ENCODE peak calls at places on chromosomes 3 and 15, in four cellular contexts. Q, T, R and C are unnamed samples.

GRCh38 chr15:98754283-98755022 is 106.1 kb downstream of the IGF1R start:
- DNase-seq in Q (no peak), T (no peak), R (no peak), C (peak; percentile 54)

GRCh38 chr3:100546020-100546744 is 53.8 kb downstream of the TMEM45A start:
- DNase-seq in Q (peak; percentile 16), T (no peak), R (no peak), C (peak; percentile 36)

GRCh38 chr3:66756468-66757036 is 241.6 kb upstream of the KBTBD8 start:
- DNase-seq in Q (no peak), T (no peak), R (no peak), C (peak; percentile 96)

GRCh38 chr3:22012471-22012870 is 261.5 kb upstream of the ZNF385D start:
- DNase-seq in Q (no peak), T (no peak), R (no peak), C (peak; percentile 40)

GRCh38 chr3:49805884-49806701 is 3.0 kb downstream of the INKA1 start:
- DNase-seq in Q (no peak), T (no peak), R (peak; percentile 45), C (no peak)

GRCh38 chr3:127820871-127821853 is 1.2 kb downstream of the MGLL start:
- DNase-seq in Q (no peak), T (peak; percentile 48), R (peak; percentile 42), C (no peak)

GRCh38 chr3:138476526-138476925 is 42.1 kb downstream of the ESYT3 start:
- DNase-seq in Q (no peak), T (no peak), R (no peak), C (no peak)

GRCh38 chr3:46662771-46663551 is 30.5 kb downstream of the ALS2CL start:
- DNase-seq in Q (no peak), T (no peak), R (no peak), C (no peak)

GRCh38 chr3:55622116-55622515 is 135.0 kb upstream of the WNT5A start:
- DNase-seq in Q (no peak), T (no peak), R (no peak), C (peak; percentile 52)

GRCh38 chr15:78303729-78304486 is 4.5 kb upstream of the SKIC8 start:
- DNase-seq in Q (no peak), T (no peak), R (no peak), C (no peak)

GRCh38 chr3:113051827-113052226 is 61.0 kb downstream of the GTPBP8 start:
- DNase-seq in Q (no peak), T (no peak), R (no peak), C (no peak)

GRCh38 chr3:47283596-47284364 is 1.0 kb downstream of the KLHL18 start:
- DNase-seq in Q (no peak), T (no peak), R (no peak), C (no peak)

GRCh38 chr3:147368151-147368550 is 38.2 kb downstream of the ZIC4 start:
- DNase-seq in Q (no peak), T (no peak), R (no peak), C (no peak)

GRCh38 chr15:92637621-92638020 is 18.0 kb downstream of the FAM174B start:
- DNase-seq in Q (no peak), T (no peak), R (no peak), C (no peak)

GRCh38 chr15:92638291-92638708 is 17.3 kb downstream of the FAM174B start:
- DNase-seq in Q (peak; percentile 16), T (no peak), R (no peak), C (peak; percentile 81)

GRCh38 chr15:92638709-92639365 is 16.7 kb downstream of the FAM174B start:
- DNase-seq in Q (no peak), T (no peak), R (no peak), C (no peak)

GRCh38 chr15:92636401-92636949 is 19.1 kb downstream of the FAM174B start:
- DNase-seq in Q (no peak), T (no peak), R (no peak), C (no peak)

GRCh38 chr15:92636950-92637481 is 18.6 kb downstream of the FAM174B start:
- DNase-seq in Q (no peak), T (no peak), R (no peak), C (peak; percentile 75)
- H3K4me3 ChIP-seq in Q (no peak overlapping the region), T (no peak overlapping the region), R (no peak overlapping the region), C (no peak overlapping the region)

GRCh38 chr3:133246773-133247172 is 153.1 kb upstream of the BFSP2 start:
- DNase-seq in Q (no peak), T (no peak), R (no peak), C (no peak)

GRCh38 chr3:133248389-133248788 is 151.5 kb upstream of the BFSP2 start:
- DNase-seq in Q (no peak), T (no peak), R (no peak), C (no peak)

GRCh38 chr3:133249490-133249889 is 150.4 kb upstream of the BFSP2 start:
- DNase-seq in Q (no peak), T (no peak), R (no peak), C (no peak)

DNA sequence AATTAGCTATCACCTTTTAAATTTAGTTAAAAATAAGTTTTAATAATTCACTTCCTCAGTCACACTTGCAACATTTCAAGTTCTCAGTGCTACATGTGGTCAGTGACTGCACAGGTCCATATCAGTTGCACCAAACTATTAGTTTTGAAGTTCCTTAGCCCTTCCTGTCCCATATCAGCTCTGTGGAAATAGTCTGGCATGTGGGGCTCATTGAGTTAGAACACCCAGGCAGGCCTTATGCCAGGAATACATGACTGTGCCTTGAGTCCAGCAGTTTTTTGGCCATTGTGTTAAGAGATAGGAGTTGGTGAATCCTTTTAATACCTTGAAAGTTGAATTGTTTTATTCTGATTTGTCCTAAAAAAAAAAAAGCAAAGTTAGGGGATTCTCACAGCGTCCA is 153.7 kb upstream of the BFSP2 start:
- DNase-seq in Q (no peak), T (no peak), R (no peak), C (no peak)
- TF ChIP-seq CTCF in Q (no peak), T (no peak), R (no peak), C (no peak)

DNA sequence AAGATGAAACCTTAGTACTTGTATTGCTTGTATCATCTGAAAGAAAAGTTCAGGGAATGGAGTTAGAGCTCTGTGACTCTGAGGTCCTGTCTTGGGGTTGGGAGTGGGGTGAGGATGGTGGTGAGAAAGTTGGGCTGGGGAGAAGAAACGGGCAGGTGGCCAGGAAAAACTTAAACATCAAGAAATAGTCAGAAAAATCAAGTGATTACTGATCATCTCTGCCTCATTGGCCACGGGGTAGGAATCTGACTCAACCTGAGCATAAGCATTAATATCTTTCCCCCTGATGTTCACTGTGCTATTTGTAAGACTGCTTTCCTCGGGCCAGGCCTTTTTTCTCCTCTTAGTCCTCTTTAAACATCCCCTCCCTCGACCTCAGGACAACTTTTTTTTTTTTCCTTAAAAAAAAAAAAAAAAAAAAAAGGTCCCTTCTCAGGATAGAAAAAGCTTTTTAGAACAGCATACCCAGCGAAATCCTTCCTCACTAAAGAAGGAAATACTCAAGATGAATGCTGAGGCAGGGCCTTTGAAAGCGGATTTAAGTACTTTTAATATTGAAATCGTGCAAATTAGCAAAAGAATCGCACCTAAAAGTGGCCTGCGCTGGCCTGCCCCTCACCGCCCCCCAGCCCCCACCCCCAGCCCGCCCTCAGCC is 5.7 kb downstream of the MEIS2 start:
- DNase-seq in Q (no peak), T (no peak), R (no peak), C (no peak)
- H3K27me3 ChIP-seq in Q (no peaks in the 10 kb centered on the region), T (no peaks in the 10 kb centered on the region), R (peaks cover 19% of the 10 kb centered on the region), C (no peaks in the 10 kb centered on the region)

GRCh38 chr3:190322604-190323240 is 476 bp upstream of the CLDN1 start:
- DNase-seq in Q (no peak), T (no peak), R (no peak), C (no peak)

GRCh38 chr3:190319660-190320059 is 2.6 kb downstream of the CLDN1 start:
- DNase-seq in Q (no peak), T (no peak), R (no peak), C (peak; percentile 99)

GRCh38 chr3:190320594-190321362 is 1.5 kb downstream of the CLDN1 start:
- DNase-seq in Q (no peak), T (no peak), R (no peak), C (no peak)

GRCh38 chr3:190323241-190323617 is 983 bp upstream of the CLDN1 start:
- DNase-seq in Q (no peak), T (peak; percentile 21), R (no peak), C (peak; percentile 73)

DNA sequence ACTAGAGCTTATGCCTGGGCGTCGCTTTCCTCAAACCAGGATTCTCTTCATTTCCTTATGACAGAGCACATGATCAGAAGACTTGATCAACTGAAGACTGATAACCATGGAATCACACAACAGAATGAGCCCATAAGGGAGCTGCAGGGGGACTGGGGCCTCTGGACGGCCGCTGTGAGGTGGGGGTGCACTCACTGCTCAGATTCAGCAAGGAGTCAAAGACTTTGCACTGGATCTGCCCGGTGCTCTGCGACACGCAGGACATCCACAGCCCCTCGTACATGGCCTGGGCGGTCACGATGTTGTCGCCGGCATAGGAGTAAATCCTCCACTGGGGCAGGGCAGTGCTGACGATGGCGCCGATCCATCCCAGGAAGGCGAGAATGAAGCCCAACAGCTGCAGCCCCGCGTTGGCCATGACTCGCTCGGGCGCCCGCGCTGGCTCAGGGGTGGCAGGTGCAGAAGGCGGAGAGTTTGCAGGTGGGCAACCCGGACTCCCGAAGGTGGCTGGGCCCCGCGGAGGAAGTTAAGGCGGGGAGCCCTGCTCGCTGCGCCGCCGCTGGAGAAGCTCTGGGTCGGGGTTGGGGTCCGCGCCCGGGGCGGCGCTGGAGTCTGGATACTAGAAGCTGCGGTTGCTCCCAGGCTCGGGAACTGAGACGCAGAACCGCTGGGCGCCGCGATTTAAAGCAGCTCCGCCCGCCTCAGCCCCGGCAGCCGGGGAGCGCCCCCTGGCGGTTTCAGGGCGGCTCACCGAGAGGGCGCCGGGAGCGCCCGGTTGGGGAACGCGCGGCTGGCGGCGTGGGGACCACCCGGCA is at the start of gene CLDN1:
- DNase-seq in Q (peak; percentile 70), T (peak; percentile 77), R (peak; percentile 81), C (peak; percentile 54)
- H3K4me3 ChIP-seq in Q (peak within 1 kb of the TSS; percentile 95), T (peak within 1 kb of the TSS; percentile 69), R (peak within 1 kb of the TSS; percentile 74), C (peak within 1 kb of the TSS; percentile 85)

DNA sequence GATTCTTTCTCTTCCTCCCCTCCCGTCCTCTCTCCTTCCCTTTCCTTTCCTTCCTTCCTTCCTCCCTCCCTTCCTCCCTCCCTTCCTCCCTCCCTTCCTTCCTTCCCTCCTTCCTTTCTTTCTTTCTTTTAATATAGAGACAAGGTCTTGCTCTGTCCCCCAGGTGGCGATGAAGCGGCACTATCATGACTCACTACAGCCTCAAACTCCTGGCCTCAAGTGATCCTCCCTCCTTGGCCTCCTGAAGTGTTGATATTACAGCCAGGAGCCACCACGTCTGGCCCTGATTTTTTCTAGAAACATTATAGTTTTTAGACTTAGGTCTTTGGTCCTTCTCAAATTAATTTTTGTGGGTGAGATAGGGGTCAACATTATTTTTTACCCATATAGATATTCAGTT is 15.5 kb downstream of the GRM2 start:
- DNase-seq in Q (no peak), T (no peak), R (no peak), C (no peak)
- TF ChIP-seq CTCF in Q (no peak), T (no peak), R (no peak), C (no peak)